ENCODE peak calls at places on chromosomes 2 and 18, in four cellular contexts. W is upper lobe of right lung, E is WERI-Rb-1, Y is cardiac fibroblast. J is an unnamed sample.

GRCh38 chr18:47263197-47263827 is 11.9 kb upstream of the SKOR2 start:
- DNase-seq in W (no peak), E (peak), Y (no peak), J (peak)

GRCh38 chr18:77250926-77251729 is 1.5 kb downstream of the GALR1 start:
- DNase-seq in W (no peak), E (no peak), Y (peak), J (peak)

GRCh38 chr2:212227755-212228154 is 310.8 kb downstream of the ERBB4 start:
- DNase-seq in W (no peak), E (no peak), Y (peak), J (no peak)

GRCh38 chr18:10851824-10852225 is 297.5 kb downstream of the PIEZO2 start:
- DNase-seq in W (no peak), E (no peak), Y (peak), J (no peak)

GRCh38 chr2:226865273-226865672 is 29.4 kb downstream of the RHBDD1 start:
- DNase-seq in W (no peak), E (no peak), Y (no peak), J (no peak)

GRCh38 chr18:59612461-59612860 is 84.8 kb downstream of the CCBE1 start:
- DNase-seq in W (no peak), E (no peak), Y (peak), J (no peak)

GRCh38 chr2:20224191-20224715 is 677 bp downstream of the SDC1 start:
- DNase-seq in W (no peak), E (peak), Y (no peak), J (no peak)

GRCh38 chr18:76806301-76806700 is 16.1 kb upstream of the ZNF236 start:
- DNase-seq in W (no peak), E (no peak), Y (no peak), J (no peak)

GRCh38 chr2:120110507-120110906 is 97.6 kb downstream of the EPB41L5 start:
- DNase-seq in W (peak), E (peak), Y (no peak), J (no peak)

GRCh38 chr18:78721281-78721949 is 258.2 kb upstream of the SALL3 start:
- DNase-seq in W (peak), E (no peak), Y (no peak), J (peak)

GRCh38 chr2:233866479-233866878 is 1.7 kb downstream of the MSL3B start:
- DNase-seq in W (no peak), E (no peak), Y (no peak), J (no peak)

GRCh38 chr2:237191693-237192076 is 106.0 kb downstream of the COPS8 start:
- DNase-seq in W (no peak), E (no peak), Y (no peak), J (no peak)

GRCh38 chr2:33421820-33422219 is 54.6 kb upstream of the RASGRP3 start:
- DNase-seq in W (no peak), E (no peak), Y (no peak), J (no peak)

GRCh38 chr2:195837987-195838386 is 181.0 kb downstream of the SLC39A10 start:
- DNase-seq in W (no peak), E (no peak), Y (peak), J (no peak)

GRCh38 chr18:35810505-35810904 is 162.0 kb upstream of the RMP24 start:
- DNase-seq in W (no peak), E (no peak), Y (no peak), J (no peak)

GRCh38 chr2:240308111-240308651 is 127.3 kb upstream of the GPC1 start:
- DNase-seq in W (peak), E (no peak), Y (no peak), J (peak)

GRCh38 chr2:201171259-201171814 is 11.6 kb upstream of the CASP10 start:
- DNase-seq in W (no peak), E (no peak), Y (no peak), J (no peak)

GRCh38 chr2:172283476-172283875 is 143.9 kb upstream of the ITGA6 start:
- DNase-seq in W (no peak), E (no peak), Y (peak), J (no peak)

GRCh38 chr2:170177950-170178781 is at the start of gene MYO3B:
- DNase-seq in W (no peak), E (peak), Y (peak), J (no peak)

GRCh38 chr18:55906533-55906932 is 318.5 kb upstream of the TCF4 start:
- DNase-seq in W (no peak), E (no peak), Y (no peak), J (no peak)

GRCh38 chr18:58955738-58956137 is 91.1 kb downstream of the ZNF532 start:
- DNase-seq in W (no peak), E (no peak), Y (peak), J (no peak)

GRCh38 chr2:202164409-202164808 is 74.0 kb downstream of the SUMO1 start:
- DNase-seq in W (no peak), E (peak), Y (no peak), J (peak)

GRCh38 chr2:235988271-235989015 is 179.7 kb downstream of the GBX2 start:
- DNase-seq in W (no peak), E (no peak), Y (no peak), J (no peak)

GRCh38 chr18:48265328-48265727 is 143.9 kb downstream of the ZBTB7C start:
- DNase-seq in W (no peak), E (no peak), Y (no peak), J (no peak)

GRCh38 chr2:223055836-223056235 is 3.8 kb downstream of the KCNE4 start:
- DNase-seq in W (no peak), E (no peak), Y (peak), J (no peak)

GRCh38 chr2:86661333-86661732 is 37.7 kb upstream of the RNF103 start:
- DNase-seq in W (no peak), E (no peak), Y (peak), J (no peak)

GRCh38 chr2:239994086-239994485 is 31.1 kb downstream of the NDUFA10 start:
- DNase-seq in W (no peak), E (peak), Y (no peak), J (no peak)

GRCh38 chr2:224608104-224608503 is 22.9 kb upstream of the CUL3 start:
- DNase-seq in W (no peak), E (no peak), Y (no peak), J (no peak)

GRCh38 chr2:172877826-172878225 is 142.2 kb downstream of the RAPGEF4 start:
- DNase-seq in W (no peak), E (no peak), Y (no peak), J (no peak)

GRCh38 chr2:96264656-96265348 is 995 bp downstream of the TMEM127 start:
- DNase-seq in W (no peak), E (peak), Y (peak), J (peak)

GRCh38 chr2:97724946-97725688 is 11.7 kb downstream of the ZAP70 start:
- DNase-seq in W (peak), E (no peak), Y (no peak), J (no peak)

GRCh38 chr2:76599732-76600368 is 889.1 kb upstream of the GCFC2 start:
- DNase-seq in W (no peak), E (peak), Y (peak), J (peak)

GRCh38 chr2:154447727-154448418 is 250.6 kb upstream of the KCNJ3 start:
- DNase-seq in W (no peak), E (no peak), Y (no peak), J (no peak)

GRCh38 chr2:215880970-215881369 is 132.4 kb downstream of the MREG start:
- DNase-seq in W (no peak), E (no peak), Y (no peak), J (no peak)

GRCh38 chr2:27189989-27190388 is 21.9 kb upstream of the ATRAID start:
- DNase-seq in W (no peak), E (no peak), Y (no peak), J (no peak)

GRCh38 chr2:142339261-142339660 is 208.4 kb upstream of the LRP1B start:
- DNase-seq in W (no peak), E (no peak), Y (no peak), J (no peak)

GRCh38 chr2:163834841-163835240 is 99.0 kb upstream of the FIGN start:
- DNase-seq in W (no peak), E (no peak), Y (no peak), J (no peak)

GRCh38 chr2:127619901-127620705 is 25.9 kb upstream of the GPR17 start:
- DNase-seq in W (peak), E (peak), Y (no peak), J (peak)
- H3K4me3 ChIP-seq in W (no peak), E (no peak), Y (no peak), J (no peak)

GRCh38 chr2:11667194-11667593 is 2.8 kb downstream of the NTSR2 start:
- DNase-seq in W (no peak), E (no peak), Y (no peak), J (no peak)

GRCh38 chr2:11662882-11663281 is 7.1 kb downstream of the NTSR2 start:
- DNase-seq in W (no peak), E (no peak), Y (no peak), J (no peak)

GRCh38 chr2:11663427-11663826 is 6.6 kb downstream of the NTSR2 start:
- DNase-seq in W (no peak), E (no peak), Y (no peak), J (no peak)

GRCh38 chr2:11665510-11666362 is 4.3 kb downstream of the NTSR2 start:
- DNase-seq in W (no peak), E (no peak), Y (no peak), J (no peak)

DNA sequence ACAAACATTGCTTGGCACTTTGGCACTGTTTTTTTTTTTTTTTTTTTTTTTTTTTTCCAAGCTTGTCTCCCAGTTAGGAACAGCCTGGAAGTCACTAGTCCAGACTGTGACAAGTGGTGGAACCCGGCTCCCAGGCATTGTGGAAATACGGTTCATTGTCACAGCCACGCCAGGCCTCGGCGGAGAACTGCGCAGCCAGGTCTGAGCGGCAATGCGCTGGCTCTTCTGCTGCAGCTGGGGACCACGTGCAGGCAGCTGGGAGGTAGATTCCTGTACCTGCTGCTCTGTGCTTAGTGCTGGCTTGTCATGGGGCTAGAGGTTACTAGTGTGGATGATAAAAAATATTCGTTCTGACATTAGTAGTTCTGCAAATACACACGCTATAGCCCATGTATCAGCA is 5.0 kb downstream of the NTSR2 start:
- DNase-seq in W (no peak), E (no peak), Y (no peak), J (no peak)
- H3K4me3 ChIP-seq in W (no peak), E (no peak), Y (no peak), J (no peak)

DNA sequence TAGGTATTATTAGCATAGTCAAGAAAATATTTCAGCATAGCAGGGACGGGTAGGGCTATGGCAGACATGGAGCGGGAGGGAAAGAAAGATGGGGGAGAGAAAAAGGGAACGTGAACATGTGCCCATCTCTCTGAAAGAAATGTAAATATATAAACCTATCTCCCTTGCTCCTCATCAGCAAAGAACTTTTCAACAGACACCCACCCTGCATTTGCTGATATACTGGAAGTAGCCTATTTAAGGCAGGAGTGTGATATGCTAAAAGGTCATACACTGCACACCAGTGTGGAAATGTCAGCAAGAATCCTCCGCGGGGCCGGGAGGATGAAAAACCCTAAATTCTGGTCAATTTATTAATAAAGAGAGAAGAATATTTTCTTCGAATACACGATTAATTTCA is 1.7 kb downstream of the MBOAT2 start:
- DNase-seq in W (no peak), E (no peak), Y (no peak), J (no peak)
- H3K4me3 ChIP-seq in W (peak), E (no peak), Y (no peak), J (peak)

GRCh38 chr2:118858485-118859156 is 11.2 kb upstream of the EN1 start:
- DNase-seq in W (peak), E (no peak), Y (no peak), J (peak)
- H3K4me3 ChIP-seq in W (no peak), E (no peak), Y (no peak), J (no peak)

GRCh38 chr2:101306410-101306809 is 2.1 kb downstream of the RNF149 start:
- DNase-seq in W (no peak), E (no peak), Y (peak), J (no peak)

GRCh38 chr2:101307503-101307902 is 998 bp downstream of the RNF149 start:
- DNase-seq in W (no peak), E (no peak), Y (no peak), J (no peak)

GRCh38 chr2:101305044-101305443 is 3.5 kb downstream of the RNF149 start:
- DNase-seq in W (no peak), E (no peak), Y (no peak), J (no peak)

GRCh38 chr2:101303688-101304087 is 4.8 kb downstream of the RNF149 start:
- DNase-seq in W (no peak), E (no peak), Y (no peak), J (no peak)

DNA sequence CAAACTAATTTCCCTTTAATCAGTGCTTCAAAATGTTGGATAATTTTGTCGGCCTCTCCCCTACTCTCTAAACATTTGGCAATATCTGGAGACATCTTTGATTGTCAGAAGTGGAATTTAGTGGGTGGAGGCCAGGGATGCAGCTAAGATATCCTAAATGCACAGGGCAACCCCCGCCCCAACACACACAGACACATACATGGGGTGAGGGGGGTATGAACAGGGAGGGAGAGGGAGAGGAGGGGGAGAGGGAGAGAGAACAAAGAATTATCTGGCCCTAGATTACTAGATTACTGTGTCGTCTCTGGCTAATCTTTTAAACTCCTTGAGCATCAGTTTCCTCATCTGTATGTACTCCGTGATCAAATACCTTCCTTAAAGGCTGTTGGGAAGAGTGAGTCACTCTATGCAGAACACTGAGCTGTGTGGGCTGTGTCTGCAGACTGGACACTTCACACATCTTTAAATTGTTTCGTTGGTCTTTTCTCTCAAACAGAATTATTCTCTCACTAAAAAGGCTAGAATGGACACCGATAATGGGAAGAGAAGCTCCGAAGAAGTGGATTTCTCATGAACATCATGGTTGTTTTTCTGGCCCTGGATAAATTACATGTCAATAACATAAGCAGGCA is 2.9 kb downstream of the RNF149 start:
- DNase-seq in W (no peak), E (peak), Y (peak), J (no peak)
- H3K4me3 ChIP-seq in W (peak), E (no peak), Y (peak), J (peak)